ENCODE peak calls at places on chromosomes 4 and X, in five cellular contexts. V, T, Y, S and U are unnamed samples.

GRCh38 chr4:18798123-18798522 is 776.6 kb upstream of the LCORL start:
- DNase-seq in V (no peak), T (no peak), Y (no peak), S (no peak), U (no peak)

GRCh38 chrX:145524931-145525330 is 277.6 kb downstream of the SPANXN1 start:
- DNase-seq in V (no peak), T (no peak), Y (no peak), S (no peak), U (no peak)

GRCh38 chrX:131366387-131366786 is 77.3 kb upstream of the IGSF1 start:
- DNase-seq in V (no peak), T (no peak), Y (no peak), S (no peak), U (no peak)

GRCh38 chrX:100076031-100076430 is 334.0 kb downstream of the PCDH19 start:
- DNase-seq in V (no peak), T (no peak), Y (no peak), S (no peak), U (no peak)

GRCh38 chrX:44906041-44906440 is 33.1 kb downstream of the KDM6A start:
- DNase-seq in V (no peak), T (no peak), Y (no peak), S (no peak), U (peak; percentile 43)

GRCh38 chr4:143555676-143556075 is 42.2 kb downstream of the SMARCA5 start:
- DNase-seq in V (no peak), T (no peak), Y (no peak), S (no peak), U (no peak)

GRCh38 chr4:150173854-150174398 is 95.7 kb downstream of the DCLK2 start:
- DNase-seq in V (no peak), T (no peak), Y (no peak), S (no peak), U (no peak)

GRCh38 chr4:98505991-98506390 is 152.4 kb downstream of the TSPAN5 start:
- DNase-seq in V (no peak), T (no peak), Y (no peak), S (peak; percentile 58), U (no peak)

GRCh38 chrX:138847930-138848329 is 136.4 kb upstream of the FGF13 start:
- DNase-seq in V (peak; percentile 51), T (no peak), Y (no peak), S (peak; percentile 66), U (no peak)

GRCh38 chr4:26931961-26932360 is 71.3 kb downstream of the STIM2 start:
- DNase-seq in V (peak; percentile 5), T (no peak), Y (no peak), S (no peak), U (no peak)

GRCh38 chr4:178577933-178578332 is 1135.7 kb upstream of the AGA start:
- DNase-seq in V (no peak), T (no peak), Y (no peak), S (no peak), U (no peak)

DNA sequence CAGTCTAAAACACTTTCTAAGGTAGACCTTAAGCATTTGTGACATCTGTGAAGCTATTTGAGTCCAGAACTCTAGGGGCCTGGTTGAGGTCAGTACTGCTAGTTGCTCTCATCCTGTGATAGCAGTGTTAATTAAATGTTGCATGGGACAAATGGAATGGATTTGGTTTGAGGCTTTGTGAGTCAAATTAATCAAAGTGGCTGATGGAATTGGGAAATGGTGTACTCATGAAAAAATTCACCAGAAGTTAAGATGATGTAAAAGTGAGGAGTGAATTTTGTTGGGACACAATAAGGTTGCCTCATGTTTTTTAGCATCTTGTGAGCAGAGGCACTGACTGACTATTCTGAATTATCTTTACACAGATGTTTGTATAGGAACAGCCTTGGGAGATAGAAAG is 99.2 kb upstream of the ARSJ start:
- DNase-seq in V (peak; percentile 83), T (no peak), Y (no peak), S (peak; percentile 37), U (no peak)
- H3K4me3 ChIP-seq in V (no peak overlapping the region), T (no peak overlapping the region), Y (no peak overlapping the region), S (no peak overlapping the region), U (no peak overlapping the region)

GRCh38 chr4:158995040-158995439 is 107.8 kb upstream of the RAPGEF2 start:
- DNase-seq in V (no peak), T (no peak), Y (no peak), S (no peak), U (no peak)
- H3K4me3 ChIP-seq in V (no peak overlapping the region), T (no peak overlapping the region), Y (no peak overlapping the region), S (no peak overlapping the region), U (no peak overlapping the region)

DNA sequence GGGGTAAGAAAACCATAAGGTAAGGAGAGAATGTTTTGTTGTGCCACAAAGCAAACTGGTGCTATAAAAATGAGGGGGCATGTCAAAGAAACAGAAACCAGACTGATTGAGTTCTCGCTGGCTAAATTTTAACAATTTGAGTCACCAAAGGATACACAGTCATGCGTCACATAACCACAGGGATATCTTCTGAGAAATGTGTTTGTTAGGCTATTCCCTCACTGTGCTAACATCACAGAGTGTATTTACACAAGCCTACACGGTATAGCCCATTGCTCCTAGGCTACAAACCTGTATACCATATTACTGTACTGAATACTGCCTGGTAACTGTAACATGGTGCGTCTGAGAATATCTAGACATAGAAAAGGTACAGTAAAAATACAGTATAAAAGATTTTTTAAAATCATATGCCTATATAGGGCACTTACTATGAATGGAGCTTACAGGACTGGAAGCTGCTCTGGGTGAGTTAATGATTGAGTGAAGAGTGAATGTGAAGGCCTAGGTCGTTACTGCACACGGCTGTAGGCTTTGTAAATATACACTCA is 50.1 kb downstream of the FBXW7 start:
- DNase-seq in V (peak; percentile 63), T (peak; percentile 70), Y (peak; percentile 50), S (peak; percentile 76), U (no peak)
- H3K4me3 ChIP-seq in V (peak overlapping the region; percentile 1), T (no peak overlapping the region), Y (no peak overlapping the region), S (no peak overlapping the region), U (no peak overlapping the region)

GRCh38 chr4:122803788-122804208 is 22.8 kb upstream of the FGF2 start:
- DNase-seq in V (no peak), T (no peak), Y (no peak), S (peak; percentile 68), U (no peak)

GRCh38 chr4:122797405-122798094 is 29.1 kb upstream of the FGF2 start:
- DNase-seq in V (no peak), T (no peak), Y (no peak), S (no peak), U (no peak)

GRCh38 chr4:122798101-122798500 is 28.5 kb upstream of the FGF2 start:
- DNase-seq in V (peak; percentile 99), T (peak; percentile 97), Y (no peak), S (peak; percentile 98), U (no peak)

GRCh38 chr4:122796801-122797404 is 29.7 kb upstream of the FGF2 start:
- DNase-seq in V (peak; percentile 72), T (no peak), Y (no peak), S (peak; percentile 29), U (no peak)

GRCh38 chr4:122798917-122799316 is 27.7 kb upstream of the FGF2 start:
- DNase-seq in V (no peak), T (no peak), Y (no peak), S (no peak), U (no peak)
- H3K4me3 ChIP-seq in V (no peak overlapping the region), T (peak overlapping the region; percentile 67), Y (no peak overlapping the region), S (no peak overlapping the region), U (no peak overlapping the region)

GRCh38 chr4:4386736-4387392 is at the start of gene NSG1:
- DNase-seq in V (peak; percentile 9), T (peak; percentile 52), Y (peak; percentile 70), S (peak; percentile 11), U (no peak)
- H3K4me3 ChIP-seq in V (peak within 1 kb of the TSS; percentile 15), T (peak within 1 kb of the TSS; percentile 58), Y (peak within 1 kb of the TSS; percentile 41), S (peak within 1 kb of the TSS; percentile 53), U (peak within 1 kb of the TSS; percentile 37)

GRCh38 chr4:1339489-1339888 is 7.5 kb upstream of the UVSSA start:
- DNase-seq in V (no peak), T (no peak), Y (peak; percentile 36), S (no peak), U (peak; percentile 67)
- H3K4me3 ChIP-seq in V (no peak overlapping the region), T (no peak overlapping the region), Y (no peak overlapping the region), S (no peak overlapping the region), U (no peak overlapping the region)

GRCh38 chrX:53288173-53288572 is 6.8 kb upstream of the IQSEC2 start:
- DNase-seq in V (no peak), T (peak; percentile 2), Y (peak; percentile 50), S (no peak), U (no peak)
- H3K4me3 ChIP-seq in V (no peak overlapping the region), T (peak overlapping the region; percentile 49), Y (peak overlapping the region; percentile 56), S (no peak overlapping the region), U (no peak overlapping the region)

GRCh38 chrX:19807414-19807813 is 80.0 kb downstream of the SH3KBP1 start:
- DNase-seq in V (no peak), T (no peak), Y (no peak), S (no peak), U (no peak)
- H3K4me3 ChIP-seq in V (no peak overlapping the region), T (no peak overlapping the region), Y (no peak overlapping the region), S (no peak overlapping the region), U (no peak overlapping the region)

GRCh38 chr4:1685604-1686150 is 1.6 kb upstream of the FAM53A start:
- DNase-seq in V (no peak), T (no peak), Y (no peak), S (no peak), U (no peak)

GRCh38 chr4:1684756-1685603 is 867 bp upstream of the FAM53A start:
- DNase-seq in V (no peak), T (no peak), Y (no peak), S (no peak), U (peak; percentile 84)

GRCh38 chr4:1683903-1684755 is at the start of gene FAM53A:
- DNase-seq in V (peak; percentile 81), T (peak; percentile 95), Y (peak; percentile 91), S (peak; percentile 73), U (peak; percentile 99)

GRCh38 chr4:1683371-1683902 is 676 bp downstream of the FAM53A start:
- DNase-seq in V (peak; percentile 89), T (peak; percentile 78), Y (no peak), S (peak; percentile 88), U (no peak)

GRCh38 chr4:1682860-1683259 is 1.3 kb downstream of the FAM53A start:
- DNase-seq in V (no peak), T (no peak), Y (no peak), S (no peak), U (peak; percentile 61)
- H3K4me3 ChIP-seq in V (peak overlapping the region; percentile 65), T (peak overlapping the region; percentile 83), Y (no peak overlapping the region), S (peak overlapping the region; percentile 66), U (peak overlapping the region; percentile 82)

GRCh38 chrX:78103001-78103634 is 930 bp upstream of the PGK1 start:
- DNase-seq in V (no peak), T (no peak), Y (no peak), S (no peak), U (no peak)
- H3K4me3 ChIP-seq in V (peak overlapping the region; percentile 59), T (peak overlapping the region; percentile 78), Y (peak overlapping the region; percentile 54), S (peak overlapping the region; percentile 64), U (peak overlapping the region; percentile 80)